ENCODE peak calls at places on chromosome 15, in seven cellular contexts. One of them, this sample, is unnamed.
A peak's percentile ranks its signal among the peaks of the same experiment; 100 is the strongest.

GRCh38 chr15:92306662-92307061 is 87.0 kb upstream of the ST8SIA2 start:
- DNase-seq in GM23338: peak; percentile 87
- DNase-seq in stomach: no peak
- DNase-seq in heart left ventricle: no peak
- DNase-seq in transverse colon: no peak
- DNase-seq in spleen: no peak
- DNase-seq in OCI-LY7: no peak
- DNase-seq in this sample: no peak

GRCh38 chr15:31245756-31246155 is 80.9 kb upstream of the KLF13 start:
- DNase-seq in GM23338: no peak
- DNase-seq in stomach: no peak
- DNase-seq in heart left ventricle: no peak
- DNase-seq in transverse colon: no peak
- DNase-seq in spleen: no peak
- DNase-seq in OCI-LY7: no peak
- DNase-seq in this sample: no peak

GRCh38 chr15:34336947-34337556 is 529 bp downstream of the SLC12A6 start:
- DNase-seq in GM23338: peak; percentile 43
- DNase-seq in stomach: no peak
- DNase-seq in heart left ventricle: no peak
- DNase-seq in transverse colon: peak; percentile 35
- DNase-seq in spleen: peak; percentile 84
- DNase-seq in OCI-LY7: peak; percentile 41
- DNase-seq in this sample: peak; percentile 60

GRCh38 chr15:66799242-66799641 is 97.2 kb downstream of the SMAD6 start:
- DNase-seq in GM23338: no peak
- DNase-seq in stomach: no peak
- DNase-seq in heart left ventricle: no peak
- DNase-seq in transverse colon: no peak
- DNase-seq in spleen: no peak
- DNase-seq in OCI-LY7: no peak
- DNase-seq in this sample: no peak

GRCh38 chr15:73578036-73578435 is 55.2 kb downstream of the NPTN start:
- DNase-seq in GM23338: no peak
- DNase-seq in stomach: no peak
- DNase-seq in heart left ventricle: no peak
- DNase-seq in transverse colon: peak; percentile 46
- DNase-seq in spleen: no peak
- DNase-seq in OCI-LY7: no peak
- DNase-seq in this sample: no peak

GRCh38 chr15:68558318-68559305 is 20.2 kb upstream of the CORO2B start:
- DNase-seq in GM23338: peak; percentile 62
- DNase-seq in stomach: no peak
- DNase-seq in heart left ventricle: no peak
- DNase-seq in transverse colon: peak; percentile 18
- DNase-seq in spleen: peak; percentile 67
- DNase-seq in OCI-LY7: peak; percentile 57
- DNase-seq in this sample: peak; percentile 13

GRCh38 chr15:35657679-35658201 is 111.8 kb upstream of the DPH6 start:
- DNase-seq in GM23338: no peak
- DNase-seq in stomach: no peak
- DNase-seq in heart left ventricle: no peak
- DNase-seq in transverse colon: no peak
- DNase-seq in spleen: no peak
- DNase-seq in OCI-LY7: no peak
- DNase-seq in this sample: no peak

GRCh38 chr15:76829939-76830338 is 75.2 kb downstream of the SCAPER start:
- DNase-seq in GM23338: no peak
- DNase-seq in stomach: no peak
- DNase-seq in heart left ventricle: no peak
- DNase-seq in transverse colon: no peak
- DNase-seq in spleen: no peak
- DNase-seq in OCI-LY7: no peak
- DNase-seq in this sample: no peak

GRCh38 chr15:95741830-95742229 is 588.7 kb upstream of the NR2F2 start:
- DNase-seq in GM23338: no peak
- DNase-seq in stomach: no peak
- DNase-seq in heart left ventricle: no peak
- DNase-seq in transverse colon: no peak
- DNase-seq in spleen: no peak
- DNase-seq in OCI-LY7: no peak
- DNase-seq in this sample: peak; percentile 61

GRCh38 chr15:39890640-39891039 is 29.4 kb downstream of the GPR176 start:
- DNase-seq in GM23338: no peak
- DNase-seq in stomach: no peak
- DNase-seq in heart left ventricle: no peak
- DNase-seq in transverse colon: no peak
- DNase-seq in spleen: no peak
- DNase-seq in OCI-LY7: no peak
- DNase-seq in this sample: no peak

GRCh38 chr15:35630570-35630969 is 84.6 kb upstream of the DPH6 start:
- DNase-seq in GM23338: no peak
- DNase-seq in stomach: no peak
- DNase-seq in heart left ventricle: peak; percentile 10
- DNase-seq in transverse colon: no peak
- DNase-seq in spleen: no peak
- DNase-seq in OCI-LY7: no peak
- DNase-seq in this sample: no peak

GRCh38 chr15:70266412-70267089 is 168.8 kb upstream of the TLE3 start:
- DNase-seq in GM23338: no peak
- DNase-seq in stomach: peak; percentile 75
- DNase-seq in heart left ventricle: peak; percentile 78
- DNase-seq in transverse colon: peak; percentile 49
- DNase-seq in spleen: peak; percentile 91
- DNase-seq in OCI-LY7: no peak
- DNase-seq in this sample: no peak
- H3K4me1 ChIP-seq in GM23338: no peaks in the 10 kb centered on the region
- H3K4me1 ChIP-seq in stomach: peaks cover 41% of the 10 kb centered on the region
- H3K4me1 ChIP-seq in heart left ventricle: peaks cover 67% of the 10 kb centered on the region
- H3K4me1 ChIP-seq in transverse colon: peaks cover 4% of the 10 kb centered on the region
- H3K4me1 ChIP-seq in spleen: peaks cover 100% of the 10 kb centered on the region
- H3K4me1 ChIP-seq in OCI-LY7: peaks cover 53% of the 10 kb centered on the region
- H3K4me1 ChIP-seq in this sample: no peaks in the 10 kb centered on the region

GRCh38 chr15:100926258-100926657 is 7.1 kb downstream of the LRRK1 start:
- DNase-seq in GM23338: peak; percentile 74
- DNase-seq in stomach: no peak
- DNase-seq in heart left ventricle: no peak
- DNase-seq in transverse colon: no peak
- DNase-seq in spleen: no peak
- DNase-seq in OCI-LY7: peak; percentile 53
- DNase-seq in this sample: no peak
- H3K4me1 ChIP-seq in GM23338: no peaks in the 10 kb centered on the region
- H3K4me1 ChIP-seq in stomach: no peaks in the 10 kb centered on the region
- H3K4me1 ChIP-seq in heart left ventricle: no peaks in the 10 kb centered on the region
- H3K4me1 ChIP-seq in transverse colon: no peaks in the 10 kb centered on the region
- H3K4me1 ChIP-seq in spleen: peaks cover 88% of the 10 kb centered on the region
- H3K4me1 ChIP-seq in OCI-LY7: peaks cover 99% of the 10 kb centered on the region
- H3K4me1 ChIP-seq in this sample: no peaks in the 10 kb centered on the region

GRCh38 chr15:40925863-40926658 is 3.1 kb upstream of the DLL4 start:
- DNase-seq in GM23338: peak; percentile 78
- DNase-seq in stomach: no peak
- DNase-seq in heart left ventricle: no peak
- DNase-seq in transverse colon: peak; percentile 51
- DNase-seq in spleen: peak; percentile 72
- DNase-seq in OCI-LY7: no peak
- DNase-seq in this sample: peak; percentile 20
- H3K4me1 ChIP-seq in GM23338: peaks cover 22% of the 10 kb centered on the region
- H3K4me1 ChIP-seq in stomach: peaks cover 51% of the 10 kb centered on the region
- H3K4me1 ChIP-seq in heart left ventricle: peaks cover 47% of the 10 kb centered on the region
- H3K4me1 ChIP-seq in transverse colon: peaks cover 36% of the 10 kb centered on the region
- H3K4me1 ChIP-seq in spleen: peaks cover 58% of the 10 kb centered on the region
- H3K4me1 ChIP-seq in OCI-LY7: peaks cover 22% of the 10 kb centered on the region
- H3K4me1 ChIP-seq in this sample: peaks cover 55% of the 10 kb centered on the region

DNA sequence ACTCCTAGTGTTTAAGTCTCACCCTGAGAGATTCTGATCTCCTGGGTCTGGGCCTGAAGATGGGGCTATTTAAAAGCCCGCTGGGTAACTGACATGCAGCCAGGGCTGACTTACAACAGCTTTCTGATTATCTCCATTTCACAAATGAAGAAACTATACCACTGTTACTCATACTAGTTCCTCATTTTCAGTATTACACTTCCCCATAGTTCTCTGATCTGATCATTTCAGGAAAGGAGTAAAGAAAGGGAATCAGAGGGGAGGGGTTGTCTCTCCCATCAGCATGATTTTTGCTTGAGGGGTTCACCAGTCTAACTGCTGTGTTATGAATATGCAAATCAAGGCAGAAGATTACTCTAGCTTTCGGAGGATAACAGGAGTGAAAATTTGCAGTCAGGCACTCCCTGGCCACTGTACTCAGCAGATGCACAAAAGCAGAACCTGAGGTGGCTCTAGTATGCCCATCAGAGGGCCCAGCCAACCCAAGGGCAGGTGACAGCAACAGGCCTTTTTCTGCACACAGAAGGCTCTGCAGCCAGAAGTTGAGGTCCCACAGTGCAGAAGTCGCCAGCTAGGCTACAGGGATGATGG is 59.4 kb downstream of the DAPK2 start:
- DNase-seq in GM23338: no peak
- DNase-seq in stomach: peak; percentile 23
- DNase-seq in heart left ventricle: no peak
- DNase-seq in transverse colon: peak; percentile 27
- DNase-seq in spleen: peak; percentile 87
- DNase-seq in OCI-LY7: peak; percentile 68
- DNase-seq in this sample: no peak
- H3K4me1 ChIP-seq in GM23338: no peaks in the 10 kb centered on the region
- H3K4me1 ChIP-seq in stomach: no peaks in the 10 kb centered on the region
- H3K4me1 ChIP-seq in heart left ventricle: peaks cover 67% of the 10 kb centered on the region
- H3K4me1 ChIP-seq in transverse colon: no peaks in the 10 kb centered on the region
- H3K4me1 ChIP-seq in spleen: peaks cover 94% of the 10 kb centered on the region
- H3K4me1 ChIP-seq in OCI-LY7: peaks cover 49% of the 10 kb centered on the region
- H3K4me1 ChIP-seq in this sample: no peaks in the 10 kb centered on the region

GRCh38 chr15:36938764-36939163 is 161.6 kb downstream of the MEIS2 start:
- DNase-seq in GM23338: no peak
- DNase-seq in stomach: no peak
- DNase-seq in heart left ventricle: no peak
- DNase-seq in transverse colon: no peak
- DNase-seq in spleen: no peak
- DNase-seq in OCI-LY7: no peak
- DNase-seq in this sample: no peak
- H3K4me1 ChIP-seq in GM23338: peaks cover 9% of the 10 kb centered on the region
- H3K4me1 ChIP-seq in stomach: peaks cover 7% of the 10 kb centered on the region
- H3K4me1 ChIP-seq in heart left ventricle: peaks cover 4% of the 10 kb centered on the region
- H3K4me1 ChIP-seq in transverse colon: no peaks in the 10 kb centered on the region
- H3K4me1 ChIP-seq in spleen: no peaks in the 10 kb centered on the region
- H3K4me1 ChIP-seq in OCI-LY7: no peaks in the 10 kb centered on the region
- H3K4me1 ChIP-seq in this sample: no peaks in the 10 kb centered on the region

DNA sequence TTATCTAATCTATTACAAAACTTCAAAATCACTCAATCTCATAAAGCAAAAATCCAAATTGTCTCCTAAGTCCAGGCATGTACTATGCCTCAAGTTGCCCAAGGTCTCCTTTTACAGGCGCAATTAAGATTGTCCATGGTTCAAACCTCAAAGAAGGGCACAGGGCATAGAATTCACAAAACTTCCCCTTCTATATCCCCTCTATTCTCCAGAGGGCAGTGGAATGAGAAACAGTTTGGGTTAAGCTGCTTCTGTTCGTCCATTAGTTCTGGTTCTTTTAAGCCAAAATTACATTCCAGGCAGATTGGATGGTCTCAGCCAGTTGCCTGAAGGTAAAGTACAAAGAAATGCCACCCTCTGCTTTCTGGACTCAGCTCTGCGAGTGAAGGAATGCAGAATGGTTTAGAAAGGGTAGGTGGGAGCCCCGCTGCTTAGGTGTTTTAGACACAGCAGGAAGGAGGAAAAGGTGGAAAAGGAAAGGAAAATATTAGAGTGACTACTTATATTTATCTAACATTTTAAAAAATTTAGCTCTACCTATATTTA is 200.8 kb downstream of the GREM1 start:
- DNase-seq in GM23338: peak; percentile 41
- DNase-seq in stomach: no peak
- DNase-seq in heart left ventricle: no peak
- DNase-seq in transverse colon: no peak
- DNase-seq in spleen: no peak
- DNase-seq in OCI-LY7: no peak
- DNase-seq in this sample: no peak
- H3K4me1 ChIP-seq in GM23338: peaks cover 8% of the 10 kb centered on the region
- H3K4me1 ChIP-seq in stomach: no peaks in the 10 kb centered on the region
- H3K4me1 ChIP-seq in heart left ventricle: no peaks in the 10 kb centered on the region
- H3K4me1 ChIP-seq in transverse colon: no peaks in the 10 kb centered on the region
- H3K4me1 ChIP-seq in spleen: no peaks in the 10 kb centered on the region
- H3K4me1 ChIP-seq in OCI-LY7: peaks cover 13% of the 10 kb centered on the region
- H3K4me1 ChIP-seq in this sample: no peaks in the 10 kb centered on the region

DNA sequence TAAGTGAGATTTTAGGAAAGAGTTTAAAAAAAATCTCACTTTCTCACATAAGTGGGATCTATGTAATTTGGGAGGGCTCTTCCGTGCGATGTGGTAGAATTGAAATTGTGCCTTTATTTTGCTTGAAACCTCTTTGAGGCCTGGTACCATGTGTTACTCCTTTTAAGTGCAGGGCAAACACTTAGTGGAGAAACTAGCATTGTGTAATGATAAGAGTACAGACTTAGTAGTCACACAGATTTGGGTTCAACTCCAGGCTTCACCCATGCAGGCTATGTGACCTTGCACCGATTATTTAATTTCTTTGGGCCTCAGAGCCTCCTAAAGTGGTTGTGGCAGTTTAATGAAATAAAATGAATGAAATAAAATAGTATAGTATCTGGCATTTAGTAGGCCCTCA is 2.4 kb downstream of the PSMA4 start:
- DNase-seq in GM23338: no peak
- DNase-seq in stomach: no peak
- DNase-seq in heart left ventricle: no peak
- DNase-seq in transverse colon: no peak
- DNase-seq in spleen: no peak
- DNase-seq in OCI-LY7: no peak
- DNase-seq in this sample: no peak
- H3K4me1 ChIP-seq in GM23338: peaks cover 8% of the 10 kb centered on the region
- H3K4me1 ChIP-seq in stomach: peaks cover 15% of the 10 kb centered on the region
- H3K4me1 ChIP-seq in heart left ventricle: peaks cover 20% of the 10 kb centered on the region
- H3K4me1 ChIP-seq in transverse colon: peaks cover 9% of the 10 kb centered on the region
- H3K4me1 ChIP-seq in spleen: peaks cover 52% of the 10 kb centered on the region
- H3K4me1 ChIP-seq in OCI-LY7: peaks cover 17% of the 10 kb centered on the region
- H3K4me1 ChIP-seq in this sample: peaks cover 31% of the 10 kb centered on the region

DNA sequence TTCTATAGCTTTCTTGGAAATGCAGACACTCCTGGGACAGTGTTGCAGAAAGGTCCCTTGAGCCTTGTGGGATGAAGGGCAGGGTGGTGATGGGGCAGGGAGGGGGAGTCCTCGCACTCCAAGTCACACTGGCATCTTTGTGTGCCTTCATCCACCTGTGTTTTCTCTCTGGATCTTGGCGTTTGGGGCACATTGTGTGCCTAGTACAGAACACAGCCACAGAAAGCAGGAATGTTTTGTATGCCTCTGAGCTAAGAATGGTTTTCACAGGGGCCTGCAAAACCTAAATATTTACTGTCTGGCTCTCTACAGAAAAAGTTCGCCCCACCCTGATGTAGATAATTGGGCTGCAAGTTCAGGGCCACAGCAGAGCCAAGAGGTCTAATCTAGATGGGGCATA is 5.7 kb downstream of the MYZAP start:
- DNase-seq in GM23338: no peak
- DNase-seq in stomach: peak; percentile 49
- DNase-seq in heart left ventricle: no peak
- DNase-seq in transverse colon: no peak
- DNase-seq in spleen: no peak
- DNase-seq in OCI-LY7: no peak
- DNase-seq in this sample: no peak
- H3K4me1 ChIP-seq in GM23338: peaks cover 15% of the 10 kb centered on the region
- H3K4me1 ChIP-seq in stomach: peaks cover 42% of the 10 kb centered on the region
- H3K4me1 ChIP-seq in heart left ventricle: peaks cover 46% of the 10 kb centered on the region
- H3K4me1 ChIP-seq in transverse colon: peaks cover 15% of the 10 kb centered on the region
- H3K4me1 ChIP-seq in spleen: peaks cover 20% of the 10 kb centered on the region
- H3K4me1 ChIP-seq in OCI-LY7: no peaks in the 10 kb centered on the region
- H3K4me1 ChIP-seq in this sample: no peaks in the 10 kb centered on the region